ENCODE peak calls at places on chromosomes 16 and 17, in four cellular contexts. One of them, this sample, is unnamed.
A peak's percentile ranks its signal among the peaks of the same experiment; 100 is the strongest.

GRCh38 chr17:78923660-78924453 is 1.3 kb downstream of the TIMP2 start:
- DNase-seq in activated CD4-positive, alpha-beta T cell treated with anti-CD3 and anti-CD28 coated beads, Interleukin-2, amount 50 U/mL, for 48 hours: peak; percentile 57
- DNase-seq in stimulated activated CD8-positive, alpha-beta memory T cell treated with anti-CD3 and anti-CD28 coated beads, Interleukin-12 subunit alpha, Interleukin-12 subunit beta, amount 100 ng/mL, for 4 hours: no peak
- DNase-seq in T-helper 9 cell: peak; percentile 41
- DNase-seq in this sample: no peak

GRCh38 chr17:34391241-34391640 is 28.2 kb upstream of the CCL1 start:
- DNase-seq in activated CD4-positive, alpha-beta T cell treated with anti-CD3 and anti-CD28 coated beads, Interleukin-2, amount 50 U/mL, for 48 hours: no peak
- DNase-seq in stimulated activated CD8-positive, alpha-beta memory T cell treated with anti-CD3 and anti-CD28 coated beads, Interleukin-12 subunit alpha, Interleukin-12 subunit beta, amount 100 ng/mL, for 4 hours: no peak
- DNase-seq in T-helper 9 cell: no peak
- DNase-seq in this sample: no peak

GRCh38 chr16:19566362-19566761 is 10.9 kb downstream of the VPS35L start:
- DNase-seq in activated CD4-positive, alpha-beta T cell treated with anti-CD3 and anti-CD28 coated beads, Interleukin-2, amount 50 U/mL, for 48 hours: no peak
- DNase-seq in stimulated activated CD8-positive, alpha-beta memory T cell treated with anti-CD3 and anti-CD28 coated beads, Interleukin-12 subunit alpha, Interleukin-12 subunit beta, amount 100 ng/mL, for 4 hours: no peak
- DNase-seq in T-helper 9 cell: no peak
- DNase-seq in this sample: no peak

GRCh38 chr17:48470388-48471034 is 40.5 kb upstream of the SKAP1 start:
- DNase-seq in activated CD4-positive, alpha-beta T cell treated with anti-CD3 and anti-CD28 coated beads, Interleukin-2, amount 50 U/mL, for 48 hours: no peak
- DNase-seq in stimulated activated CD8-positive, alpha-beta memory T cell treated with anti-CD3 and anti-CD28 coated beads, Interleukin-12 subunit alpha, Interleukin-12 subunit beta, amount 100 ng/mL, for 4 hours: no peak
- DNase-seq in T-helper 9 cell: no peak
- DNase-seq in this sample: no peak

GRCh38 chr17:9360610-9361571 is 214.7 kb downstream of the STX8 start:
- DNase-seq in activated CD4-positive, alpha-beta T cell treated with anti-CD3 and anti-CD28 coated beads, Interleukin-2, amount 50 U/mL, for 48 hours: no peak
- DNase-seq in stimulated activated CD8-positive, alpha-beta memory T cell treated with anti-CD3 and anti-CD28 coated beads, Interleukin-12 subunit alpha, Interleukin-12 subunit beta, amount 100 ng/mL, for 4 hours: no peak
- DNase-seq in T-helper 9 cell: no peak
- DNase-seq in this sample: no peak

GRCh38 chr17:67696347-67696746 is 21.4 kb upstream of the NOL11 start:
- DNase-seq in activated CD4-positive, alpha-beta T cell treated with anti-CD3 and anti-CD28 coated beads, Interleukin-2, amount 50 U/mL, for 48 hours: no peak
- DNase-seq in stimulated activated CD8-positive, alpha-beta memory T cell treated with anti-CD3 and anti-CD28 coated beads, Interleukin-12 subunit alpha, Interleukin-12 subunit beta, amount 100 ng/mL, for 4 hours: no peak
- DNase-seq in T-helper 9 cell: no peak
- DNase-seq in this sample: no peak

GRCh38 chr17:50055055-50055425 is 870 bp upstream of the ITGA3 start:
- DNase-seq in activated CD4-positive, alpha-beta T cell treated with anti-CD3 and anti-CD28 coated beads, Interleukin-2, amount 50 U/mL, for 48 hours: peak; percentile 7
- DNase-seq in stimulated activated CD8-positive, alpha-beta memory T cell treated with anti-CD3 and anti-CD28 coated beads, Interleukin-12 subunit alpha, Interleukin-12 subunit beta, amount 100 ng/mL, for 4 hours: no peak
- DNase-seq in T-helper 9 cell: peak; percentile 7
- DNase-seq in this sample: no peak

GRCh38 chr17:81270279-81270678 is 24.8 kb downstream of the SLC38A10 start:
- DNase-seq in activated CD4-positive, alpha-beta T cell treated with anti-CD3 and anti-CD28 coated beads, Interleukin-2, amount 50 U/mL, for 48 hours: no peak
- DNase-seq in stimulated activated CD8-positive, alpha-beta memory T cell treated with anti-CD3 and anti-CD28 coated beads, Interleukin-12 subunit alpha, Interleukin-12 subunit beta, amount 100 ng/mL, for 4 hours: no peak
- DNase-seq in T-helper 9 cell: no peak
- DNase-seq in this sample: no peak

GRCh38 chr17:29140051-29140582 is 40.1 kb downstream of the MYO18A start:
- DNase-seq in activated CD4-positive, alpha-beta T cell treated with anti-CD3 and anti-CD28 coated beads, Interleukin-2, amount 50 U/mL, for 48 hours: peak; percentile 92
- DNase-seq in stimulated activated CD8-positive, alpha-beta memory T cell treated with anti-CD3 and anti-CD28 coated beads, Interleukin-12 subunit alpha, Interleukin-12 subunit beta, amount 100 ng/mL, for 4 hours: peak; percentile 68
- DNase-seq in T-helper 9 cell: peak; percentile 69
- DNase-seq in this sample: peak; percentile 93

GRCh38 chr17:57459286-57459915 is 203.1 kb downstream of the MSI2 start:
- DNase-seq in activated CD4-positive, alpha-beta T cell treated with anti-CD3 and anti-CD28 coated beads, Interleukin-2, amount 50 U/mL, for 48 hours: peak; percentile 49
- DNase-seq in stimulated activated CD8-positive, alpha-beta memory T cell treated with anti-CD3 and anti-CD28 coated beads, Interleukin-12 subunit alpha, Interleukin-12 subunit beta, amount 100 ng/mL, for 4 hours: no peak
- DNase-seq in T-helper 9 cell: no peak
- DNase-seq in this sample: no peak

GRCh38 chr17:80466188-80466705 is 10.2 kb downstream of the NPTX1 start:
- DNase-seq in activated CD4-positive, alpha-beta T cell treated with anti-CD3 and anti-CD28 coated beads, Interleukin-2, amount 50 U/mL, for 48 hours: no peak
- DNase-seq in stimulated activated CD8-positive, alpha-beta memory T cell treated with anti-CD3 and anti-CD28 coated beads, Interleukin-12 subunit alpha, Interleukin-12 subunit beta, amount 100 ng/mL, for 4 hours: no peak
- DNase-seq in T-helper 9 cell: no peak
- DNase-seq in this sample: no peak

GRCh38 chr17:66790476-66791061 is 44.3 kb upstream of the CACNG5 start:
- DNase-seq in activated CD4-positive, alpha-beta T cell treated with anti-CD3 and anti-CD28 coated beads, Interleukin-2, amount 50 U/mL, for 48 hours: no peak
- DNase-seq in stimulated activated CD8-positive, alpha-beta memory T cell treated with anti-CD3 and anti-CD28 coated beads, Interleukin-12 subunit alpha, Interleukin-12 subunit beta, amount 100 ng/mL, for 4 hours: no peak
- DNase-seq in T-helper 9 cell: no peak
- DNase-seq in this sample: no peak

GRCh38 chr17:836154-836553 is 54.0 kb downstream of the MRM3 start:
- DNase-seq in activated CD4-positive, alpha-beta T cell treated with anti-CD3 and anti-CD28 coated beads, Interleukin-2, amount 50 U/mL, for 48 hours: no peak
- DNase-seq in stimulated activated CD8-positive, alpha-beta memory T cell treated with anti-CD3 and anti-CD28 coated beads, Interleukin-12 subunit alpha, Interleukin-12 subunit beta, amount 100 ng/mL, for 4 hours: no peak
- DNase-seq in T-helper 9 cell: no peak
- DNase-seq in this sample: no peak

GRCh38 chr16:30335598-30336474 is 19.3 kb downstream of the CD2BP2 start:
- DNase-seq in activated CD4-positive, alpha-beta T cell treated with anti-CD3 and anti-CD28 coated beads, Interleukin-2, amount 50 U/mL, for 48 hours: peak; percentile 33
- DNase-seq in stimulated activated CD8-positive, alpha-beta memory T cell treated with anti-CD3 and anti-CD28 coated beads, Interleukin-12 subunit alpha, Interleukin-12 subunit beta, amount 100 ng/mL, for 4 hours: no peak
- DNase-seq in T-helper 9 cell: no peak
- DNase-seq in this sample: peak; percentile 58

GRCh38 chr16:65739518-65739917 is 617.7 kb upstream of the CDH11 start:
- DNase-seq in activated CD4-positive, alpha-beta T cell treated with anti-CD3 and anti-CD28 coated beads, Interleukin-2, amount 50 U/mL, for 48 hours: no peak
- DNase-seq in stimulated activated CD8-positive, alpha-beta memory T cell treated with anti-CD3 and anti-CD28 coated beads, Interleukin-12 subunit alpha, Interleukin-12 subunit beta, amount 100 ng/mL, for 4 hours: no peak
- DNase-seq in T-helper 9 cell: no peak
- DNase-seq in this sample: no peak

GRCh38 chr16:13772782-13773181 is 147.2 kb upstream of the ERCC4 start:
- DNase-seq in activated CD4-positive, alpha-beta T cell treated with anti-CD3 and anti-CD28 coated beads, Interleukin-2, amount 50 U/mL, for 48 hours: no peak
- DNase-seq in stimulated activated CD8-positive, alpha-beta memory T cell treated with anti-CD3 and anti-CD28 coated beads, Interleukin-12 subunit alpha, Interleukin-12 subunit beta, amount 100 ng/mL, for 4 hours: no peak
- DNase-seq in T-helper 9 cell: no peak
- DNase-seq in this sample: no peak

GRCh38 chr17:53896047-53896446 is 73.3 kb downstream of the KIF2B start:
- DNase-seq in activated CD4-positive, alpha-beta T cell treated with anti-CD3 and anti-CD28 coated beads, Interleukin-2, amount 50 U/mL, for 48 hours: no peak
- DNase-seq in stimulated activated CD8-positive, alpha-beta memory T cell treated with anti-CD3 and anti-CD28 coated beads, Interleukin-12 subunit alpha, Interleukin-12 subunit beta, amount 100 ng/mL, for 4 hours: no peak
- DNase-seq in T-helper 9 cell: no peak
- DNase-seq in this sample: no peak

GRCh38 chr17:50396261-50397110 is 837 bp downstream of the LRRC59 start:
- DNase-seq in activated CD4-positive, alpha-beta T cell treated with anti-CD3 and anti-CD28 coated beads, Interleukin-2, amount 50 U/mL, for 48 hours: no peak
- DNase-seq in stimulated activated CD8-positive, alpha-beta memory T cell treated with anti-CD3 and anti-CD28 coated beads, Interleukin-12 subunit alpha, Interleukin-12 subunit beta, amount 100 ng/mL, for 4 hours: no peak
- DNase-seq in T-helper 9 cell: no peak
- DNase-seq in this sample: no peak

GRCh38 chr17:82051776-82052637 is at the start of the genes GPS1 and RFNG:
- DNase-seq in activated CD4-positive, alpha-beta T cell treated with anti-CD3 and anti-CD28 coated beads, Interleukin-2, amount 50 U/mL, for 48 hours: peak; percentile 85
- DNase-seq in stimulated activated CD8-positive, alpha-beta memory T cell treated with anti-CD3 and anti-CD28 coated beads, Interleukin-12 subunit alpha, Interleukin-12 subunit beta, amount 100 ng/mL, for 4 hours: peak; percentile 74
- DNase-seq in T-helper 9 cell: peak; percentile 75
- DNase-seq in this sample: peak; percentile 85

GRCh38 chr17:81651692-81652091 is 4.7 kb downstream of the PDE6G start:
- DNase-seq in activated CD4-positive, alpha-beta T cell treated with anti-CD3 and anti-CD28 coated beads, Interleukin-2, amount 50 U/mL, for 48 hours: no peak
- DNase-seq in stimulated activated CD8-positive, alpha-beta memory T cell treated with anti-CD3 and anti-CD28 coated beads, Interleukin-12 subunit alpha, Interleukin-12 subunit beta, amount 100 ng/mL, for 4 hours: no peak
- DNase-seq in T-helper 9 cell: no peak
- DNase-seq in this sample: no peak

GRCh38 chr17:4948166-4948996 is at the start of gene PFN1:
- DNase-seq in activated CD4-positive, alpha-beta T cell treated with anti-CD3 and anti-CD28 coated beads, Interleukin-2, amount 50 U/mL, for 48 hours: peak; percentile 92
- DNase-seq in stimulated activated CD8-positive, alpha-beta memory T cell treated with anti-CD3 and anti-CD28 coated beads, Interleukin-12 subunit alpha, Interleukin-12 subunit beta, amount 100 ng/mL, for 4 hours: peak; percentile 85
- DNase-seq in T-helper 9 cell: peak; percentile 82
- DNase-seq in this sample: peak; percentile 93

GRCh38 chr16:70665806-70666735 is 19.7 kb downstream of the IL34 start:
- DNase-seq in activated CD4-positive, alpha-beta T cell treated with anti-CD3 and anti-CD28 coated beads, Interleukin-2, amount 50 U/mL, for 48 hours: no peak
- DNase-seq in stimulated activated CD8-positive, alpha-beta memory T cell treated with anti-CD3 and anti-CD28 coated beads, Interleukin-12 subunit alpha, Interleukin-12 subunit beta, amount 100 ng/mL, for 4 hours: no peak
- DNase-seq in T-helper 9 cell: no peak
- DNase-seq in this sample: no peak

GRCh38 chr16:15778204-15778743 is 78.6 kb downstream of the MYH11 start:
- DNase-seq in activated CD4-positive, alpha-beta T cell treated with anti-CD3 and anti-CD28 coated beads, Interleukin-2, amount 50 U/mL, for 48 hours: no peak
- DNase-seq in stimulated activated CD8-positive, alpha-beta memory T cell treated with anti-CD3 and anti-CD28 coated beads, Interleukin-12 subunit alpha, Interleukin-12 subunit beta, amount 100 ng/mL, for 4 hours: no peak
- DNase-seq in T-helper 9 cell: no peak
- DNase-seq in this sample: no peak

GRCh38 chr16:89815639-89816348 is 653 bp downstream of the FANCA start:
- DNase-seq in activated CD4-positive, alpha-beta T cell treated with anti-CD3 and anti-CD28 coated beads, Interleukin-2, amount 50 U/mL, for 48 hours: no peak
- DNase-seq in stimulated activated CD8-positive, alpha-beta memory T cell treated with anti-CD3 and anti-CD28 coated beads, Interleukin-12 subunit alpha, Interleukin-12 subunit beta, amount 100 ng/mL, for 4 hours: no peak
- DNase-seq in T-helper 9 cell: no peak
- DNase-seq in this sample: no peak

This sample was measured in natural killer cell treated with Interleukin-12 subunit alpha and Interleukin-12 subunit beta and Interleukin-15 and Interleukin-18, amount 100 ng/mL, for 72 hours.